ENCODE peak calls at places on chromosome 11, in nine cellular contexts. One of them, this sample, is unnamed.

GRCh38 chr11:12052676-12053605 is 44.5 kb upstream of the DKK3 start:
- DNase-seq in colonic mucosa: peak
- DNase-seq in fibroblast of lung: no peak
- DNase-seq in kidney: no peak
- DNase-seq in psoas muscle: no peak
- DNase-seq in HCT116: no peak
- DNase-seq in lung: no peak
- DNase-seq in uterus: no peak
- DNase-seq in GM23338: peak
- DNase-seq in this sample: no peak

GRCh38 chr11:113534625-113535024 is 59.4 kb upstream of the DRD2 start:
- DNase-seq in colonic mucosa: no peak
- DNase-seq in fibroblast of lung: no peak
- DNase-seq in kidney: no peak
- DNase-seq in psoas muscle: no peak
- DNase-seq in HCT116: no peak
- DNase-seq in lung: no peak
- DNase-seq in uterus: no peak
- DNase-seq in GM23338: no peak
- DNase-seq in this sample: no peak

GRCh38 chr11:113506893-113507292 is 31.7 kb upstream of the DRD2 start:
- DNase-seq in colonic mucosa: no peak
- DNase-seq in fibroblast of lung: no peak
- DNase-seq in kidney: no peak
- DNase-seq in psoas muscle: no peak
- DNase-seq in HCT116: no peak
- DNase-seq in lung: no peak
- DNase-seq in uterus: no peak
- DNase-seq in GM23338: no peak
- DNase-seq in this sample: no peak

GRCh38 chr11:63553759-63554158 is 9.4 kb downstream of the PLAAT2 start:
- DNase-seq in colonic mucosa: peak
- DNase-seq in fibroblast of lung: peak
- DNase-seq in kidney: no peak
- DNase-seq in psoas muscle: peak
- DNase-seq in HCT116: no peak
- DNase-seq in lung: no peak
- DNase-seq in uterus: no peak
- DNase-seq in GM23338: no peak
- DNase-seq in this sample: no peak

GRCh38 chr11:12287009-12287373 is 90.4 kb upstream of the PARVA start:
- DNase-seq in colonic mucosa: peak
- DNase-seq in fibroblast of lung: peak
- DNase-seq in kidney: peak
- DNase-seq in psoas muscle: peak
- DNase-seq in HCT116: peak
- DNase-seq in lung: peak
- DNase-seq in uterus: peak
- DNase-seq in GM23338: no peak
- DNase-seq in this sample: peak

GRCh38 chr11:7983832-7984590 is 3.1 kb upstream of the EIF3F start:
- DNase-seq in colonic mucosa: no peak
- DNase-seq in fibroblast of lung: no peak
- DNase-seq in kidney: no peak
- DNase-seq in psoas muscle: no peak
- DNase-seq in HCT116: no peak
- DNase-seq in lung: no peak
- DNase-seq in uterus: no peak
- DNase-seq in GM23338: no peak
- DNase-seq in this sample: no peak

GRCh38 chr11:47468598-47469214 is 19.8 kb upstream of the RAPSN start:
- DNase-seq in colonic mucosa: no peak
- DNase-seq in fibroblast of lung: peak
- DNase-seq in kidney: peak
- DNase-seq in psoas muscle: no peak
- DNase-seq in HCT116: no peak
- DNase-seq in lung: no peak
- DNase-seq in uterus: no peak
- DNase-seq in GM23338: no peak
- DNase-seq in this sample: no peak

GRCh38 chr11:119081682-119082081 is 3.0 kb upstream of the HMBS start:
- DNase-seq in colonic mucosa: no peak
- DNase-seq in fibroblast of lung: no peak
- DNase-seq in kidney: no peak
- DNase-seq in psoas muscle: no peak
- DNase-seq in HCT116: no peak
- DNase-seq in lung: no peak
- DNase-seq in uterus: no peak
- DNase-seq in GM23338: no peak
- DNase-seq in this sample: no peak

GRCh38 chr11:65487467-65488272 is 11.2 kb upstream of the MALAT1 start:
- DNase-seq in colonic mucosa: peak
- DNase-seq in fibroblast of lung: peak
- DNase-seq in kidney: peak
- DNase-seq in psoas muscle: peak
- DNase-seq in HCT116: peak
- DNase-seq in lung: peak
- DNase-seq in uterus: peak
- DNase-seq in GM23338: peak
- DNase-seq in this sample: peak

GRCh38 chr11:65779919-65780769 is 632 bp downstream of the AP5B1 start:
- DNase-seq in colonic mucosa: peak
- DNase-seq in fibroblast of lung: peak
- DNase-seq in kidney: peak
- DNase-seq in psoas muscle: peak
- DNase-seq in HCT116: peak
- DNase-seq in lung: peak
- DNase-seq in uterus: peak
- DNase-seq in GM23338: peak
- DNase-seq in this sample: peak

GRCh38 chr11:117175104-117175503 is 3.4 kb upstream of the SIDT2 start:
- DNase-seq in colonic mucosa: no peak
- DNase-seq in fibroblast of lung: no peak
- DNase-seq in kidney: no peak
- DNase-seq in psoas muscle: no peak
- DNase-seq in HCT116: no peak
- DNase-seq in lung: no peak
- DNase-seq in uterus: no peak
- DNase-seq in GM23338: no peak
- DNase-seq in this sample: no peak

GRCh38 chr11:70547821-70548670 is 149.7 kb downstream of the CTTN start:
- DNase-seq in colonic mucosa: peak
- DNase-seq in fibroblast of lung: no peak
- DNase-seq in kidney: peak
- DNase-seq in psoas muscle: peak
- DNase-seq in HCT116: no peak
- DNase-seq in lung: no peak
- DNase-seq in uterus: no peak
- DNase-seq in GM23338: no peak
- DNase-seq in this sample: no peak

GRCh38 chr11:15861256-15861655 is 495.1 kb downstream of the SOX6 start:
- DNase-seq in colonic mucosa: no peak
- DNase-seq in fibroblast of lung: no peak
- DNase-seq in kidney: no peak
- DNase-seq in psoas muscle: no peak
- DNase-seq in HCT116: no peak
- DNase-seq in lung: no peak
- DNase-seq in uterus: no peak
- DNase-seq in GM23338: no peak
- DNase-seq in this sample: no peak

GRCh38 chr11:69140635-69141034 is 15.1 kb upstream of the SMIM38 start:
- DNase-seq in colonic mucosa: no peak
- DNase-seq in fibroblast of lung: no peak
- DNase-seq in kidney: no peak
- DNase-seq in psoas muscle: no peak
- DNase-seq in HCT116: no peak
- DNase-seq in lung: no peak
- DNase-seq in uterus: no peak
- DNase-seq in GM23338: no peak
- DNase-seq in this sample: no peak

GRCh38 chr11:45655347-45655756 is 10.1 kb downstream of the CHST1 start:
- DNase-seq in colonic mucosa: peak
- DNase-seq in fibroblast of lung: peak
- DNase-seq in kidney: peak
- DNase-seq in psoas muscle: peak
- DNase-seq in HCT116: peak
- DNase-seq in lung: peak
- DNase-seq in uterus: peak
- DNase-seq in GM23338: peak
- DNase-seq in this sample: no peak
- TF ChIP-seq CTCF in colonic mucosa: peak
- TF ChIP-seq CTCF in fibroblast of lung: peak
- TF ChIP-seq CTCF in kidney: peak
- TF ChIP-seq CTCF in psoas muscle: peak
- TF ChIP-seq CTCF in HCT116: peak
- TF ChIP-seq CTCF in lung: peak
- TF ChIP-seq CTCF in uterus: peak
- TF ChIP-seq CTCF in GM23338: peak
- TF ChIP-seq CTCF in this sample: peak

DNA sequence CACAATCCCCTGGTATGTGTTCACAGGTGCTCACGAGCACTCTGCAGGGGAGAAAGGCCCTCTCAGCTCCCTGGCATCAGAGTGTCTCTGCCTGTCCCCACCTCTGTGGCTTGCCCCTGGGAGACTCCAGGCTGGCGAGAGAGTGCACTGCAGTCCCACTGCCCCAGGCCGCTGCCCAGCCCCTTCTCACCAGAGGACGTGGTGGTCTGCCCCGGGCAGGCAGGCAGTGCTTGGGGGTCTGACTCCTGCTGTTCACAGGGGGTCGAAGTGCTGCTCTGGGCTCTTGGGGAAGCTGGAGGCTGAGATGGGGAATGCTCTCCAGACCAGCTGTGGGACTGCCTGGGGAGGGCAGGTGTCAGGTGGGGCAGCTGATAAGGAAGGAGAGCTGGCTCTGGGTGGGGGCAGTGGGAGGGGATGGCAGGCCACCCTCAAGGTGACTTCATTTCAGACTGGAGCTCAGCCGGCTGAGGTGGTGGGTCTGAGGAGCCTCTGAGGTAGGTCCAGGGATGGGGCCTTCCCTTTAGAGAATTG is 151.0 kb upstream of the B3GAT1 start:
- DNase-seq in colonic mucosa: peak
- DNase-seq in fibroblast of lung: no peak
- DNase-seq in kidney: no peak
- DNase-seq in psoas muscle: no peak
- DNase-seq in HCT116: no peak
- DNase-seq in lung: no peak
- DNase-seq in uterus: no peak
- DNase-seq in GM23338: no peak
- DNase-seq in this sample: no peak
- H3K4me3 ChIP-seq in colonic mucosa: no peak
- H3K4me3 ChIP-seq in fibroblast of lung: no peak
- H3K4me3 ChIP-seq in kidney: no peak
- H3K4me3 ChIP-seq in psoas muscle: no peak
- H3K4me3 ChIP-seq in HCT116: no peak
- H3K4me3 ChIP-seq in lung: no peak
- H3K4me3 ChIP-seq in uterus: no peak
- H3K4me3 ChIP-seq in GM23338: no peak
- H3K4me3 ChIP-seq in this sample: no peak

GRCh38 chr11:4551346-4551979 is 6.5 kb downstream of the OR52M1 start:
- DNase-seq in colonic mucosa: no peak
- DNase-seq in fibroblast of lung: no peak
- DNase-seq in kidney: peak
- DNase-seq in psoas muscle: no peak
- DNase-seq in HCT116: no peak
- DNase-seq in lung: no peak
- DNase-seq in uterus: no peak
- DNase-seq in GM23338: peak
- DNase-seq in this sample: no peak
- TF ChIP-seq CTCF in colonic mucosa: no peak
- TF ChIP-seq CTCF in fibroblast of lung: peak
- TF ChIP-seq CTCF in kidney: peak
- TF ChIP-seq CTCF in psoas muscle: no peak
- TF ChIP-seq CTCF in HCT116: peak
- TF ChIP-seq CTCF in lung: no peak
- TF ChIP-seq CTCF in uterus: no peak
- TF ChIP-seq CTCF in GM23338: peak
- TF ChIP-seq CTCF in this sample: peak

DNA sequence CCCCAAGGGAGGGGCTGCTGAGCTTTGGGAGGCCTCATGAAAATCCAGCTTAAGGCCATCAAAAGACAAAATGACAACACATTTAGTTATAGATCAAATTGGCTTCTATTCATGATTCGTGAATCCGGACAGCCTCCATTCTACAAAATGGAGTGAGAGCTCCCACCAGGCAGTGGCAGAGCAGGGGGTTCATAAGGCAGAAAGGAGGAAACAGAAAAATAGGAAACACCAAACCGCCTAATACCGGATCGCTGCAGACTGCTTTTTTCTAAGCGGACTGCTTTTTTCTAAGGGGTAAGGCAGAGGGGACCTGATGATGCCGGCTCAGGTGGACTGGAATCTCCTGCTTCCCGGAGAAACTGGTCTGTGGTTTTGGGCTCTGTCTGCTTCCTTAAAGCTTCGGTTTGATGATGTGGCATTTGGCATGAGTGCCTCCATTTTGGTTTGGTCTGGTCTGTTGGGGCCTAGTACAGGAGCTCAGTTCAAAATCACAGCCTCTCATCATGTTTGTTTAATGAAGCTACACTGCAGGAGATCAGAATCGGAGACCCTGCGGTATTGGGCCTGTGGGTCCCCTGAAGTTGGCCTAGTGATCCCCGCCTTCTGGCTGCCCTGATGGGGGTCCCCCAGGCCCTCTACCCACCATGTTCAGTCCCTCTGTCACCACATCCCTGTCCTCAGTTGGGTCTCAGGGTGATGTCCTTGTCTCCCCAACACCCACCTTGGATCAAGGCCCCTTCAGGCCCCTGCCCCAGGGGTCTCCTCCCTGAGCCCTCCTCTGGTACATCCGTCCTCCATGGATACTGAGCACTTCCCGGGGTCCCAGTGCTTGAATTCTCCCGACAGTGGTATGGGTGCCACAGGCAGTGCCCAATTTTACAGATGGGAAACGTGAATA is 1.2 kb downstream of the ALDH3B1 start:
- DNase-seq in colonic mucosa: no peak
- DNase-seq in fibroblast of lung: peak
- DNase-seq in kidney: no peak
- DNase-seq in psoas muscle: no peak
- DNase-seq in HCT116: no peak
- DNase-seq in lung: no peak
- DNase-seq in uterus: no peak
- DNase-seq in GM23338: no peak
- DNase-seq in this sample: no peak
- H3K4me3 ChIP-seq in colonic mucosa: peak
- H3K4me3 ChIP-seq in fibroblast of lung: peak
- H3K4me3 ChIP-seq in kidney: peak
- H3K4me3 ChIP-seq in psoas muscle: peak
- H3K4me3 ChIP-seq in HCT116: peak
- H3K4me3 ChIP-seq in lung: no peak
- H3K4me3 ChIP-seq in uterus: no peak
- H3K4me3 ChIP-seq in GM23338: no peak
- H3K4me3 ChIP-seq in this sample: peak

DNA sequence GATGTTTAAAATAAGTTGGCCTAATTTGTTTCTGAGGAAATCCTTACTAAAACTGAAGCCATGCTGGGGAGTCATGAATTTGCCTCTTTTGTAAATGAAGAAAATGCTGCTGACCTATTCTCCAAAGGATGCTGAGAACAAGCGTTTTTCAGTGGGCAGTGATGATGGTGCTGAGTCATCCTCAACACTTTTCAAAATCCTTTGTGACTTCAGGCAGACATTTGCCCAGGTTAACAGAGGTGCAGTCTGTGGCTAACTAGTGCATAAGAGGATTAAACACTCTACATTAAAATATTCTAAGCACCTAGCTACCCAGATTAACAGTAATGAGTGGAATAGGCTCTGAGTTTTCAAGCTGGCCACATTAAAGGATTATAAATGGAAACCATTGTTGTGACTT is 509.0 kb downstream of the DLG2 start:
- DNase-seq in colonic mucosa: no peak
- DNase-seq in fibroblast of lung: peak
- DNase-seq in kidney: no peak
- DNase-seq in psoas muscle: no peak
- DNase-seq in HCT116: no peak
- DNase-seq in lung: no peak
- DNase-seq in uterus: no peak
- DNase-seq in GM23338: no peak
- DNase-seq in this sample: peak
- TF ChIP-seq CTCF in colonic mucosa: no peak
- TF ChIP-seq CTCF in fibroblast of lung: no peak
- TF ChIP-seq CTCF in kidney: no peak
- TF ChIP-seq CTCF in psoas muscle: no peak
- TF ChIP-seq CTCF in HCT116: no peak
- TF ChIP-seq CTCF in lung: no peak
- TF ChIP-seq CTCF in uterus: no peak
- TF ChIP-seq CTCF in GM23338: no peak
- TF ChIP-seq CTCF in this sample: no peak

This sample was measured in retinal pigment epithelial cell.